ENCODE peak calls at places on chromosomes 12 and 14, in eight cellular contexts. One of them, this sample, is unnamed.

GRCh38 chr12:95118138-95118787 is 44.8 kb upstream of the NR2C1 start:
- DNase-seq in cardiac muscle cell: peak
- DNase-seq in foreskin fibroblast: peak
- DNase-seq in body of pancreas: no peak
- DNase-seq in endodermal cell: no peak
- DNase-seq in tibial artery: no peak
- DNase-seq in PC-3: peak
- DNase-seq in IMR-90: peak
- DNase-seq in this sample: peak

GRCh38 chr14:59265808-59266207 is 77.3 kb downstream of the DAAM1 start:
- DNase-seq in cardiac muscle cell: no peak
- DNase-seq in foreskin fibroblast: no peak
- DNase-seq in body of pancreas: no peak
- DNase-seq in endodermal cell: no peak
- DNase-seq in tibial artery: no peak
- DNase-seq in PC-3: peak
- DNase-seq in IMR-90: no peak
- DNase-seq in this sample: no peak

GRCh38 chr14:89214221-89214965 is 202.6 kb downstream of the FOXN3 start:
- DNase-seq in cardiac muscle cell: no peak
- DNase-seq in foreskin fibroblast: no peak
- DNase-seq in body of pancreas: peak
- DNase-seq in endodermal cell: no peak
- DNase-seq in tibial artery: peak
- DNase-seq in PC-3: peak
- DNase-seq in IMR-90: no peak
- DNase-seq in this sample: no peak

GRCh38 chr12:107990325-107990724 is 138.8 kb upstream of the WSCD2 start:
- DNase-seq in cardiac muscle cell: peak
- DNase-seq in foreskin fibroblast: no peak
- DNase-seq in body of pancreas: no peak
- DNase-seq in endodermal cell: peak
- DNase-seq in tibial artery: no peak
- DNase-seq in PC-3: peak
- DNase-seq in IMR-90: no peak
- DNase-seq in this sample: no peak

GRCh38 chr12:47793015-47793681 is 20.1 kb downstream of the SLC48A1 start:
- DNase-seq in cardiac muscle cell: no peak
- DNase-seq in foreskin fibroblast: no peak
- DNase-seq in body of pancreas: no peak
- DNase-seq in endodermal cell: no peak
- DNase-seq in tibial artery: no peak
- DNase-seq in PC-3: no peak
- DNase-seq in IMR-90: no peak
- DNase-seq in this sample: no peak

GRCh38 chr12:4308334-4308960 is 12.6 kb upstream of the TIGAR start:
- DNase-seq in cardiac muscle cell: no peak
- DNase-seq in foreskin fibroblast: no peak
- DNase-seq in body of pancreas: no peak
- DNase-seq in endodermal cell: peak
- DNase-seq in tibial artery: peak
- DNase-seq in PC-3: peak
- DNase-seq in IMR-90: no peak
- DNase-seq in this sample: no peak

GRCh38 chr14:68487805-68488590 is 304.9 kb downstream of the ZFP36L1 start:
- DNase-seq in cardiac muscle cell: no peak
- DNase-seq in foreskin fibroblast: no peak
- DNase-seq in body of pancreas: no peak
- DNase-seq in endodermal cell: no peak
- DNase-seq in tibial artery: no peak
- DNase-seq in PC-3: peak
- DNase-seq in IMR-90: peak
- DNase-seq in this sample: no peak

GRCh38 chr12:79690606-79691298 is at the start of gene PAWR:
- DNase-seq in cardiac muscle cell: peak
- DNase-seq in foreskin fibroblast: peak
- DNase-seq in body of pancreas: peak
- DNase-seq in endodermal cell: peak
- DNase-seq in tibial artery: peak
- DNase-seq in PC-3: peak
- DNase-seq in IMR-90: peak
- DNase-seq in this sample: peak

GRCh38 chr12:71840226-71840847 is 778 bp downstream of the TBC1D15 start:
- DNase-seq in cardiac muscle cell: no peak
- DNase-seq in foreskin fibroblast: peak
- DNase-seq in body of pancreas: no peak
- DNase-seq in endodermal cell: no peak
- DNase-seq in tibial artery: no peak
- DNase-seq in PC-3: peak
- DNase-seq in IMR-90: peak
- DNase-seq in this sample: peak

GRCh38 chr12:11397366-11397765 is 2.0 kb upstream of the PRB2 start:
- DNase-seq in cardiac muscle cell: peak
- DNase-seq in foreskin fibroblast: no peak
- DNase-seq in body of pancreas: no peak
- DNase-seq in endodermal cell: no peak
- DNase-seq in tibial artery: no peak
- DNase-seq in PC-3: no peak
- DNase-seq in IMR-90: no peak
- DNase-seq in this sample: no peak

GRCh38 chr14:21107360-21107781 is 6.5 kb downstream of the TMEM253 start:
- DNase-seq in cardiac muscle cell: no peak
- DNase-seq in foreskin fibroblast: no peak
- DNase-seq in body of pancreas: no peak
- DNase-seq in endodermal cell: no peak
- DNase-seq in tibial artery: no peak
- DNase-seq in PC-3: peak
- DNase-seq in IMR-90: peak
- DNase-seq in this sample: no peak

GRCh38 chr12:93247313-93248057 is 130.2 kb upstream of the NUDT4 start:
- DNase-seq in cardiac muscle cell: no peak
- DNase-seq in foreskin fibroblast: no peak
- DNase-seq in body of pancreas: no peak
- DNase-seq in endodermal cell: no peak
- DNase-seq in tibial artery: no peak
- DNase-seq in PC-3: no peak
- DNase-seq in IMR-90: peak
- DNase-seq in this sample: no peak

GRCh38 chr14:51836417-51836816 is 24.0 kb upstream of the GNG2 start:
- DNase-seq in cardiac muscle cell: no peak
- DNase-seq in foreskin fibroblast: no peak
- DNase-seq in body of pancreas: no peak
- DNase-seq in endodermal cell: no peak
- DNase-seq in tibial artery: no peak
- DNase-seq in PC-3: no peak
- DNase-seq in IMR-90: no peak
- DNase-seq in this sample: no peak

GRCh38 chr12:92242917-92243316 is 97.3 kb upstream of the BTG1 start:
- DNase-seq in cardiac muscle cell: no peak
- DNase-seq in foreskin fibroblast: peak
- DNase-seq in body of pancreas: no peak
- DNase-seq in endodermal cell: no peak
- DNase-seq in tibial artery: no peak
- DNase-seq in PC-3: no peak
- DNase-seq in IMR-90: peak
- DNase-seq in this sample: no peak

GRCh38 chr12:131828671-131829350 is 618 bp downstream of the MMP17 start:
- DNase-seq in cardiac muscle cell: peak
- DNase-seq in foreskin fibroblast: no peak
- DNase-seq in body of pancreas: no peak
- DNase-seq in endodermal cell: peak
- DNase-seq in tibial artery: no peak
- DNase-seq in PC-3: peak
- DNase-seq in IMR-90: no peak
- DNase-seq in this sample: no peak

GRCh38 chr14:35404246-35404495 is 378 bp downstream of the NFKBIA start:
- DNase-seq in cardiac muscle cell: no peak
- DNase-seq in foreskin fibroblast: no peak
- DNase-seq in body of pancreas: no peak
- DNase-seq in endodermal cell: no peak
- DNase-seq in tibial artery: no peak
- DNase-seq in PC-3: no peak
- DNase-seq in IMR-90: no peak
- DNase-seq in this sample: no peak

GRCh38 chr14:35403397-35404245 is 928 bp downstream of the NFKBIA start:
- DNase-seq in cardiac muscle cell: peak
- DNase-seq in foreskin fibroblast: peak
- DNase-seq in body of pancreas: peak
- DNase-seq in endodermal cell: peak
- DNase-seq in tibial artery: peak
- DNase-seq in PC-3: peak
- DNase-seq in IMR-90: peak
- DNase-seq in this sample: peak

GRCh38 chr14:35402323-35403084 is 2.0 kb downstream of the NFKBIA start:
- DNase-seq in cardiac muscle cell: no peak
- DNase-seq in foreskin fibroblast: no peak
- DNase-seq in body of pancreas: peak
- DNase-seq in endodermal cell: peak
- DNase-seq in tibial artery: no peak
- DNase-seq in PC-3: no peak
- DNase-seq in IMR-90: peak
- DNase-seq in this sample: no peak

GRCh38 chr14:35401853-35402252 is 2.7 kb downstream of the NFKBIA start:
- DNase-seq in cardiac muscle cell: no peak
- DNase-seq in foreskin fibroblast: no peak
- DNase-seq in body of pancreas: no peak
- DNase-seq in endodermal cell: no peak
- DNase-seq in tibial artery: peak
- DNase-seq in PC-3: no peak
- DNase-seq in IMR-90: peak
- DNase-seq in this sample: no peak

GRCh38 chr14:35403085-35403396 is 1.5 kb downstream of the NFKBIA start:
- DNase-seq in cardiac muscle cell: no peak
- DNase-seq in foreskin fibroblast: no peak
- DNase-seq in body of pancreas: peak
- DNase-seq in endodermal cell: peak
- DNase-seq in tibial artery: peak
- DNase-seq in PC-3: peak
- DNase-seq in IMR-90: peak
- DNase-seq in this sample: no peak
- H3K4me3 ChIP-seq in cardiac muscle cell: peak
- H3K4me3 ChIP-seq in foreskin fibroblast: peak
- H3K4me3 ChIP-seq in body of pancreas: peak
- H3K4me3 ChIP-seq in endodermal cell: peak
- H3K4me3 ChIP-seq in tibial artery: peak
- H3K4me3 ChIP-seq in PC-3: peak
- H3K4me3 ChIP-seq in IMR-90: peak
- H3K4me3 ChIP-seq in this sample: peak

GRCh38 chr12:116384629-116385485 is 107.4 kb upstream of the MED13L start:
- DNase-seq in cardiac muscle cell: no peak
- DNase-seq in foreskin fibroblast: peak
- DNase-seq in body of pancreas: no peak
- DNase-seq in endodermal cell: peak
- DNase-seq in tibial artery: no peak
- DNase-seq in PC-3: peak
- DNase-seq in IMR-90: peak
- DNase-seq in this sample: no peak

GRCh38 chr12:116381240-116381743 is 103.8 kb upstream of the MED13L start:
- DNase-seq in cardiac muscle cell: no peak
- DNase-seq in foreskin fibroblast: no peak
- DNase-seq in body of pancreas: no peak
- DNase-seq in endodermal cell: peak
- DNase-seq in tibial artery: peak
- DNase-seq in PC-3: no peak
- DNase-seq in IMR-90: no peak
- DNase-seq in this sample: no peak

GRCh38 chr12:116381744-116382455 is 104.4 kb upstream of the MED13L start:
- DNase-seq in cardiac muscle cell: no peak
- DNase-seq in foreskin fibroblast: peak
- DNase-seq in body of pancreas: no peak
- DNase-seq in endodermal cell: peak
- DNase-seq in tibial artery: peak
- DNase-seq in PC-3: peak
- DNase-seq in IMR-90: peak
- DNase-seq in this sample: peak

GRCh38 chr12:116384175-116384574 is 106.7 kb upstream of the MED13L start:
- DNase-seq in cardiac muscle cell: no peak
- DNase-seq in foreskin fibroblast: no peak
- DNase-seq in body of pancreas: no peak
- DNase-seq in endodermal cell: no peak
- DNase-seq in tibial artery: no peak
- DNase-seq in PC-3: no peak
- DNase-seq in IMR-90: no peak
- DNase-seq in this sample: no peak

DNA sequence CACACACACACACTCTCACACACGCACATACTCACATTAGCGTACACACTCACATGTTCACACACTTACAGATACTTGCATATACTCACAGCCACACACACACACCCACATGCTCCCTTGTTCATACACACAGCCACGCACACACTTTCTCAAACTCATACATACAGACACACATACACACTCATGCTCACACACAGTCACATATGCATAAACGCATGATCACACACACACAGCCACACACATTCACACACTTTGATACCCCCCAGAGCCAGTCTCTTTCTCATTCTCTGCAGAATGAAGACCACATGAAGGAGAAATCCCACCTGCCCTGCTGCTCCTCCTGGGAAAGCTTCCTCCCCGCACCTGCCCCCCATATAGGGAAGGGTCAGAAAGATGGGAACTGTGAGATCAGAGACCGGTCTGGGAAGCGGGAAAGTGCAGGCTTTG is 105.0 kb upstream of the MED13L start:
- DNase-seq in cardiac muscle cell: no peak
- DNase-seq in foreskin fibroblast: peak
- DNase-seq in body of pancreas: no peak
- DNase-seq in endodermal cell: peak
- DNase-seq in tibial artery: no peak
- DNase-seq in PC-3: no peak
- DNase-seq in IMR-90: peak
- DNase-seq in this sample: no peak
- H3K4me3 ChIP-seq in cardiac muscle cell: no peak
- H3K4me3 ChIP-seq in foreskin fibroblast: peak
- H3K4me3 ChIP-seq in body of pancreas: no peak
- H3K4me3 ChIP-seq in endodermal cell: peak
- H3K4me3 ChIP-seq in tibial artery: no peak
- H3K4me3 ChIP-seq in PC-3: no peak
- H3K4me3 ChIP-seq in IMR-90: no peak
- H3K4me3 ChIP-seq in this sample: no peak

DNA sequence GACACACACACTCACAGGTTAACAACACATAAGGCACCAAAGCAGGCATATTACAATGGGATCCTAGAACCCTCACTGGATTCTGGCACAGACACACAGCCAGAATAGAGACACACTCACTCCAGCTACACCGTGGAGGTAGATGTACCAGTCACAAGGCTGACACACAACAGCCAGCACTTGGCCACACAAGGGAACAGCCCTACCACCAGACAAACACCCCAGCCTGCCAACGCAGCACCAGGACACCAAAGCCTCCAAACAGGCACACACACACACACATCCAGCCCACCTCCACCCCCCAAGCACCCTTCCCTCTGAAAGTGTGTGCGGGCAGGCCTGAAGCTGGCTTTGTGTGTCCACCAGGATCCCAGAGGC is 10.9 kb upstream of the ITGB7 start:
- DNase-seq in cardiac muscle cell: no peak
- DNase-seq in foreskin fibroblast: no peak
- DNase-seq in body of pancreas: no peak
- DNase-seq in endodermal cell: no peak
- DNase-seq in tibial artery: no peak
- DNase-seq in PC-3: no peak
- DNase-seq in IMR-90: peak
- DNase-seq in this sample: no peak
- H3K4me3 ChIP-seq in cardiac muscle cell: no peak
- H3K4me3 ChIP-seq in foreskin fibroblast: peak
- H3K4me3 ChIP-seq in body of pancreas: no peak
- H3K4me3 ChIP-seq in endodermal cell: no peak
- H3K4me3 ChIP-seq in tibial artery: peak
- H3K4me3 ChIP-seq in PC-3: peak
- H3K4me3 ChIP-seq in IMR-90: peak
- H3K4me3 ChIP-seq in this sample: peak

GRCh38 chr12:53988519-53989226 is 3.7 kb downstream of the HOXC10 start:
- DNase-seq in cardiac muscle cell: no peak
- DNase-seq in foreskin fibroblast: no peak
- DNase-seq in body of pancreas: no peak
- DNase-seq in endodermal cell: no peak
- DNase-seq in tibial artery: no peak
- DNase-seq in PC-3: no peak
- DNase-seq in IMR-90: no peak
- DNase-seq in this sample: no peak
- H3K4me3 ChIP-seq in cardiac muscle cell: no peak
- H3K4me3 ChIP-seq in foreskin fibroblast: peak
- H3K4me3 ChIP-seq in body of pancreas: no peak
- H3K4me3 ChIP-seq in endodermal cell: no peak
- H3K4me3 ChIP-seq in tibial artery: peak
- H3K4me3 ChIP-seq in PC-3: peak
- H3K4me3 ChIP-seq in IMR-90: no peak
- H3K4me3 ChIP-seq in this sample: no peak

This sample was measured in astrocyte of the cerebellum.